ENCODE peak calls at places on chromosomes 7 and 10, in four cellular contexts. O, P, C and Z are unnamed samples.

GRCh38 chr10:30803901-30804322 is 174.4 kb upstream of the LYZL2 start:
- DNase-seq in O (peak), P (no peak), C (no peak), Z (no peak)

GRCh38 chr7:10939237-10939910 is 34.3 kb upstream of the PHF14 start:
- DNase-seq in O (no peak), P (no peak), C (no peak), Z (peak)

GRCh38 chr10:124728071-124728829 is 15.9 kb downstream of the FAM53B start:
- DNase-seq in O (peak), P (no peak), C (no peak), Z (no peak)

GRCh38 chr10:31644931-31645633 is 283.5 kb downstream of the ARHGAP12 start:
- DNase-seq in O (peak), P (peak), C (no peak), Z (no peak)

GRCh38 chr7:21996641-21997040 is 50.9 kb upstream of the CDCA7L start:
- DNase-seq in O (no peak), P (no peak), C (no peak), Z (no peak)

GRCh38 chr7:140754506-140754905 is 58.0 kb downstream of the NDUFB2 start:
- DNase-seq in O (no peak), P (no peak), C (no peak), Z (no peak)

GRCh38 chr10:63703113-63703670 is 182.0 kb downstream of the REEP3 start:
- DNase-seq in O (no peak), P (no peak), C (no peak), Z (peak)

GRCh38 chr7:111735661-111736323 is 173.5 kb upstream of the IMMP2L start:
- DNase-seq in O (peak), P (peak), C (peak), Z (peak)

GRCh38 chr10:88879754-88880286 is at the start of gene STAMBPL1:
- DNase-seq in O (peak), P (peak), C (peak), Z (peak)

GRCh38 chr7:100799037-100799896 is 28.1 kb downstream of the EPHB4 start:
- DNase-seq in O (peak), P (peak), C (peak), Z (peak)

GRCh38 chr10:58868736-58869435 is 307.6 kb upstream of the PHYHIPL start:
- DNase-seq in O (no peak), P (no peak), C (no peak), Z (no peak)

GRCh38 chr10:114829160-114829909 is 7.8 kb downstream of the FHIP2A start:
- DNase-seq in O (no peak), P (no peak), C (no peak), Z (no peak)

GRCh38 chr7:25886387-25887240 is 265.4 kb upstream of the NFE2L3 start:
- DNase-seq in O (no peak), P (no peak), C (no peak), Z (peak)

GRCh38 chr10:119250641-119251314 is 43.4 kb downstream of the GRK5 start:
- DNase-seq in O (peak), P (peak), C (no peak), Z (no peak)

GRCh38 chr10:27529010-27529783 is 25.1 kb downstream of the RAB18 start:
- DNase-seq in O (no peak), P (no peak), C (no peak), Z (no peak)

GRCh38 chr7:137848095-137848494 is 1.3 kb upstream of the DGKI start:
- DNase-seq in O (no peak), P (no peak), C (no peak), Z (no peak)

GRCh38 chr10:44860811-44861751 is 50.1 kb upstream of the TMEM72 start:
- DNase-seq in O (peak), P (peak), C (no peak), Z (no peak)

GRCh38 chr7:130453051-130453450 is 12.2 kb upstream of the CEP41 start:
- DNase-seq in O (no peak), P (no peak), C (no peak), Z (no peak)

GRCh38 chr7:4833176-4833575 is 28.7 kb downstream of the PAPOLB start:
- DNase-seq in O (no peak), P (no peak), C (no peak), Z (no peak)

GRCh38 chr10:36114913-36115312 is 472.8 kb upstream of the FZD8 start:
- DNase-seq in O (peak), P (no peak), C (no peak), Z (no peak)

GRCh38 chr10:96972264-96972663 is 140.2 kb downstream of the LCOR start:
- DNase-seq in O (no peak), P (no peak), C (no peak), Z (no peak)

GRCh38 chr10:71434760-71435394 is 38.2 kb downstream of the CDH23 start:
- DNase-seq in O (no peak), P (no peak), C (no peak), Z (no peak)

GRCh38 chr7:29146082-29146706 is at the start of gene CPVL:
- DNase-seq in O (no peak), P (no peak), C (no peak), Z (peak)

GRCh38 chr10:133454204-133454893 is 604 bp downstream of the SCART1 start:
- DNase-seq in O (no peak), P (no peak), C (no peak), Z (no peak)

GRCh38 chr7:142440219-142441073 is 182.6 kb upstream of the PRSS58 start:
- DNase-seq in O (peak), P (peak), C (no peak), Z (no peak)

GRCh38 chr10:77927343-77928256 is 1.0 kb upstream of the DLG5 start:
- DNase-seq in O (no peak), P (no peak), C (peak), Z (peak)

GRCh38 chr10:70730955-70731354 is 54.2 kb downstream of the TBATA start:
- DNase-seq in O (no peak), P (no peak), C (no peak), Z (no peak)

GRCh38 chr7:131072505-131073091 is 255.1 kb upstream of the MKLN1 start:
- DNase-seq in O (peak), P (peak), C (no peak), Z (no peak)

GRCh38 chr7:103937680-103938079 is 51.8 kb downstream of the RELN start:
- DNase-seq in O (no peak), P (no peak), C (no peak), Z (no peak)

GRCh38 chr10:71290806-71291205 is 28.3 kb upstream of the SLC29A3 start:
- DNase-seq in O (no peak), P (no peak), C (no peak), Z (no peak)

GRCh38 chr7:145497911-145498525 is 618.6 kb upstream of the CNTNAP2 start:
- DNase-seq in O (no peak), P (no peak), C (no peak), Z (no peak)

GRCh38 chr7:102412548-102412947 is 16.4 kb downstream of the PRKRIP1 start:
- DNase-seq in O (peak), P (no peak), C (peak), Z (no peak)

GRCh38 chr7:45506059-45506458 is 68.1 kb upstream of the ADCY1 start:
- DNase-seq in O (no peak), P (no peak), C (no peak), Z (no peak)

GRCh38 chr10:132243646-132244045 is 56.9 kb downstream of the DPYSL4 start:
- DNase-seq in O (no peak), P (no peak), C (no peak), Z (no peak)

GRCh38 chr7:99459087-99459486 is 6.9 kb downstream of the ATP5MF start:
- DNase-seq in O (peak), P (no peak), C (peak), Z (no peak)

GRCh38 chr7:138579671-138580070 is 119.6 kb downstream of the TRIM24 start:
- DNase-seq in O (no peak), P (no peak), C (no peak), Z (no peak)

GRCh38 chr10:96690755-96691730 is 29.3 kb downstream of the PIK3AP1 start:
- DNase-seq in O (peak), P (no peak), C (no peak), Z (no peak)

GRCh38 chr7:47500103-47500563 is 81.8 kb downstream of the TNS3 start:
- DNase-seq in O (no peak), P (no peak), C (no peak), Z (no peak)